ENCODE peak calls at places on chromosomes 4 and X, in four cellular contexts. One of them, this sample, is unnamed.
A peak's percentile ranks its signal among the peaks of the same experiment; 100 is the strongest.

GRCh38 chrX:52422884-52423283 is 54.1 kb downstream of the XAGE2 start:
- DNase-seq in AG09319: no peak
- DNase-seq in NB4: no peak
- DNase-seq in GM10248: no peak
- DNase-seq in this sample: no peak

GRCh38 chr4:144591401-144591800 is 54.6 kb upstream of the HHIP start:
- DNase-seq in AG09319: peak; percentile 18
- DNase-seq in NB4: no peak
- DNase-seq in GM10248: no peak
- DNase-seq in this sample: no peak

GRCh38 chr4:16573181-16573580 is 325.3 kb downstream of the LDB2 start:
- DNase-seq in AG09319: no peak
- DNase-seq in NB4: no peak
- DNase-seq in GM10248: no peak
- DNase-seq in this sample: no peak

GRCh38 chr4:148487181-148487580 is 45.0 kb upstream of the NR3C2 start:
- DNase-seq in AG09319: no peak
- DNase-seq in NB4: no peak
- DNase-seq in GM10248: no peak
- DNase-seq in this sample: no peak

GRCh38 chr4:133355636-133356035 is 206.5 kb downstream of the PCDH10 start:
- DNase-seq in AG09319: no peak
- DNase-seq in NB4: no peak
- DNase-seq in GM10248: no peak
- DNase-seq in this sample: no peak

GRCh38 chr4:8278421-8279287 is 9.1 kb downstream of the HTRA3 start:
- DNase-seq in AG09319: peak; percentile 67
- DNase-seq in NB4: peak; percentile 91
- DNase-seq in GM10248: no peak
- DNase-seq in this sample: no peak

GRCh38 chrX:120797201-120797938 is 78.3 kb downstream of the CT47B1 start:
- DNase-seq in AG09319: no peak
- DNase-seq in NB4: no peak
- DNase-seq in GM10248: no peak
- DNase-seq in this sample: no peak

GRCh38 chr4:121053601-121054143 is 18.7 kb downstream of the NDNF start:
- DNase-seq in AG09319: no peak
- DNase-seq in NB4: no peak
- DNase-seq in GM10248: no peak
- DNase-seq in this sample: no peak

GRCh38 chr4:125011646-125012045 is 299.1 kb upstream of the ANKRD50 start:
- DNase-seq in AG09319: no peak
- DNase-seq in NB4: no peak
- DNase-seq in GM10248: no peak
- DNase-seq in this sample: no peak

GRCh38 chr4:5973033-5973432 is 45.2 kb downstream of the C4orf50 start:
- DNase-seq in AG09319: no peak
- DNase-seq in NB4: no peak
- DNase-seq in GM10248: no peak
- DNase-seq in this sample: no peak

GRCh38 chr4:52838729-52839722 is 23.1 kb upstream of the RASL11B start:
- DNase-seq in AG09319: no peak
- DNase-seq in NB4: no peak
- DNase-seq in GM10248: no peak
- DNase-seq in this sample: no peak

GRCh38 chr4:4890574-4891260 is 31.3 kb downstream of the MSX1 start:
- DNase-seq in AG09319: no peak
- DNase-seq in NB4: no peak
- DNase-seq in GM10248: no peak
- DNase-seq in this sample: no peak

GRCh38 chr4:72360075-72360474 is 208.9 kb downstream of the ADAMTS3 start:
- DNase-seq in AG09319: no peak
- DNase-seq in NB4: no peak
- DNase-seq in GM10248: no peak
- DNase-seq in this sample: no peak

GRCh38 chr4:125397226-125397625 is 82.5 kb downstream of the FAT4 start:
- DNase-seq in AG09319: no peak
- DNase-seq in NB4: no peak
- DNase-seq in GM10248: no peak
- DNase-seq in this sample: no peak

GRCh38 chrX:131783555-131784338 is 239.4 kb upstream of the STK26 start:
- DNase-seq in AG09319: peak; percentile 77
- DNase-seq in NB4: no peak
- DNase-seq in GM10248: no peak
- DNase-seq in this sample: no peak
- TF ChIP-seq CTCF in AG09319: peak; percentile 45
- TF ChIP-seq CTCF in NB4: no peak
- TF ChIP-seq CTCF in GM10248: no peak
- TF ChIP-seq CTCF in this sample: no peak

GRCh38 chr4:159169414-159169813 is 66.5 kb downstream of the RAPGEF2 start:
- DNase-seq in AG09319: no peak
- DNase-seq in NB4: no peak
- DNase-seq in GM10248: no peak
- DNase-seq in this sample: no peak
- TF ChIP-seq CTCF in AG09319: no peak
- TF ChIP-seq CTCF in NB4: no peak
- TF ChIP-seq CTCF in GM10248: no peak
- TF ChIP-seq CTCF in this sample: no peak

GRCh38 chr4:80335554-80336358 is at the start of gene CFAP299:
- DNase-seq in AG09319: peak; percentile 66
- DNase-seq in NB4: peak; percentile 90
- DNase-seq in GM10248: peak; percentile 73
- DNase-seq in this sample: peak; percentile 32
- TF ChIP-seq CTCF in AG09319: peak; percentile 66
- TF ChIP-seq CTCF in NB4: peak; percentile 45
- TF ChIP-seq CTCF in GM10248: peak; percentile 27
- TF ChIP-seq CTCF in this sample: no peak

GRCh38 chr4:151935411-151935810 is 174.6 kb upstream of the GATB start:
- DNase-seq in AG09319: no peak
- DNase-seq in NB4: no peak
- DNase-seq in GM10248: no peak
- DNase-seq in this sample: no peak

GRCh38 chr4:151940290-151940689 is 179.5 kb upstream of the GATB start:
- DNase-seq in AG09319: no peak
- DNase-seq in NB4: no peak
- DNase-seq in GM10248: no peak
- DNase-seq in this sample: no peak

GRCh38 chr4:151940926-151941617 is 180.3 kb upstream of the GATB start:
- DNase-seq in AG09319: no peak
- DNase-seq in NB4: peak; percentile 75
- DNase-seq in GM10248: no peak
- DNase-seq in this sample: no peak

GRCh38 chr4:151942971-151943370 is 182.2 kb upstream of the GATB start:
- DNase-seq in AG09319: no peak
- DNase-seq in NB4: no peak
- DNase-seq in GM10248: no peak
- DNase-seq in this sample: no peak

GRCh38 chr4:151939670-151940069 is 178.9 kb upstream of the GATB start:
- DNase-seq in AG09319: no peak
- DNase-seq in NB4: no peak
- DNase-seq in GM10248: no peak
- DNase-seq in this sample: no peak
- TF ChIP-seq CTCF in AG09319: no peak
- TF ChIP-seq CTCF in NB4: no peak
- TF ChIP-seq CTCF in GM10248: no peak
- TF ChIP-seq CTCF in this sample: no peak

DNA sequence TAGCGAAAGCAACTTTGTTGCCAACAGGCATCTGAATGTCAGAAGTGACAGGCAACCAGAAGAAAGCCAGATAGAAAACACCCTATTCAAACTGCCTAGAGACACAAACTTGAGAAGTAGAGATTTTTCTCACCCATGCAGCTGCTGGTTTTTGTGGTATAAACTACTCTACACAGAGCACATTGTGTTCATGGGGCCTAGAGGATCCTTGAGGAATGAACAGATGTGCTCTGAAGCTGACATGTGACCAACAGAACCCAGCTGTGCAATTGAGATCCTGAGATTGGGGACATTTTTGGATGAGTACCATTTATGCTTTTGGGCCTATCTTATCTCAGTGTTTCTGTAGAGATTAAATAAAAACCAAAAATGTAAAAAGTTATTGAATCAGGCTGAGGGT is 63.6 kb upstream of the NRK start:
- DNase-seq in AG09319: no peak
- DNase-seq in NB4: no peak
- DNase-seq in GM10248: no peak
- DNase-seq in this sample: no peak
- TF ChIP-seq CTCF in AG09319: no peak
- TF ChIP-seq CTCF in NB4: no peak
- TF ChIP-seq CTCF in GM10248: no peak
- TF ChIP-seq CTCF in this sample: no peak

DNA sequence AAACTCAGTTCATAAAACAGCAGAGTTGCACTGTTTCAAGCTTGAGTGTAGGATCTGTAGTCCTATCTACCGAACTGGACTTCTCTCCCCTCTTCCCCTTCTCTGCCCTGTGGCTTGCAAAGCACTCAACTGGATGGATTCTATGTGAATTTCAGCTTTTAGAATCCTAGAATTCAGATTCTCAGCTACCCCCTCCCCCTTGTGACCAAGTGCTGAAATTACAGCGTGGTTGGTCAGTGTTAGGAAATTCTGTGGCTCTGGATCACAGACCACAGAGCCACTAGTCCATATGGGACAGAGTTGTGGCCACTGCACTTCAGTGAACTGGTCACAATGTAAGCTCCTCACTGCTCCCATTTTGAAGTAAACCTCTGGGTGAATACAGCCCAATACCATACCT is 64.6 kb upstream of the TRPC5 start:
- DNase-seq in AG09319: no peak
- DNase-seq in NB4: peak; percentile 32
- DNase-seq in GM10248: no peak
- DNase-seq in this sample: no peak
- TF ChIP-seq CTCF in AG09319: peak; percentile 41
- TF ChIP-seq CTCF in NB4: peak; percentile 44
- TF ChIP-seq CTCF in GM10248: peak; percentile 29
- TF ChIP-seq CTCF in this sample: no peak

GRCh38 chr4:109683621-109684253 is 19.5 kb downstream of the CASP6 start:
- DNase-seq in AG09319: no peak
- DNase-seq in NB4: no peak
- DNase-seq in GM10248: no peak
- DNase-seq in this sample: no peak
- TF ChIP-seq CTCF in AG09319: no peak
- TF ChIP-seq CTCF in NB4: no peak
- TF ChIP-seq CTCF in GM10248: no peak
- TF ChIP-seq CTCF in this sample: no peak

GRCh38 chr4:153179100-153179499 is 25.1 kb upstream of the TRIM2 start:
- DNase-seq in AG09319: no peak
- DNase-seq in NB4: no peak
- DNase-seq in GM10248: no peak
- DNase-seq in this sample: no peak

GRCh38 chr4:153170407-153170806 is 33.8 kb upstream of the TRIM2 start:
- DNase-seq in AG09319: no peak
- DNase-seq in NB4: no peak
- DNase-seq in GM10248: no peak
- DNase-seq in this sample: no peak

GRCh38 chr4:153177841-153178240 is 26.4 kb upstream of the TRIM2 start:
- DNase-seq in AG09319: no peak
- DNase-seq in NB4: no peak
- DNase-seq in GM10248: no peak
- DNase-seq in this sample: no peak

GRCh38 chr4:153176938-153177337 is 27.3 kb upstream of the TRIM2 start:
- DNase-seq in AG09319: no peak
- DNase-seq in NB4: no peak
- DNase-seq in GM10248: no peak
- DNase-seq in this sample: no peak

DNA sequence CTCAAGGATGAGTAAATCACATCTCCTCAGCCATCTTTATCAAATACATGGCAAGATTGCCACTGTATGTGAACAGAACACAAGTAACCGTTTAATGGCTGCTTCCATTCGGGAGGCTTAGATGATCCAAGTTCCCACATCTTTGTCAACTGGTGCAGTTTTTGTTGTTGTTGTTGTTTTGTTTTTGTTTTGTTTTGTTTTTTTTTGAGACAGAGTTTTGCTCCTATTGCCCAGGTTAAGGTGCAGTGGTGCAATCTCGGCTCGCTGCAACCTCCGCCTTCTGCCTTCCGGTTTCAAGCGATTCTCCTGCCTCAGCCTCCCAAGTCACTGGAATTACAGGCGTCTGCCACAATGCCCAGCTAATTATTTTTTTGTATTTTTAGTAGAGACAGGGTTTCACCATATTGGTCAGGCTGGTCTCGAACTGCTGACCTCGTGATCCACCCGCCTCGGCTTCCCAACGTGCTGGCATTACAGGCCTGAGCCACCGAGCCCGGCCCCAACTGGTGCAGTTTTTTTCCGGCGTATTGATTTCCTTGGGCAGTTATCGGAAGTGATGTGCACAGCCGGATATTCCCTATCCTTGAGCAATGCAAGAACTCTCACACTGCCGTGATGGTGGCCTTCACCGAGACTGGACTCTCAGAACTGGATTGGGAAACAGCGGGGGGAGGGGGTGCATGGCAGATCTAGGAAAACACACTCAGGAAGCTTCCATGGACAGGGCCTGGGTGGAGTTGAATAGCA is 29.2 kb upstream of the TRIM2 start:
- DNase-seq in AG09319: no peak
- DNase-seq in NB4: no peak
- DNase-seq in GM10248: no peak
- DNase-seq in this sample: no peak
- TF ChIP-seq CTCF in AG09319: no peak
- TF ChIP-seq CTCF in NB4: no peak
- TF ChIP-seq CTCF in GM10248: no peak
- TF ChIP-seq CTCF in this sample: no peak

DNA sequence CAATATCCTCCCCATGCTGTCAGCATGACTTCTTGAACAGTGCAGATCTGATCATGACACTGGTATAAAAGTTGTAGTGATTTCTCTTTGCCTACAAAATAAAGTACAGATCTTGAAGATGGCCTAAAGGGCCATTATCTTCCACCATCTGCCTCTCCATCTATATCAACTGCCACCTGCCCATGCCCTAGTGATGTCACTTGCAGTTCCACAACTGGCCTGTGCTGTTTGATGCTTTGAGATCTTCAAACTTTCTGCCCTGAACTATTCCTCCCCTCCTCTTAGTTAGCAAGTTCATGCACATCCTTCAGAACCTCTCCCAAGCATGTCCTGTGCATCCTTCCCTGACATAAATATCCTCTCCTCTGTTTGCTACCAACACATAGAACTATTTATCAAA is 217.0 kb downstream of the SOWAHB start:
- DNase-seq in AG09319: no peak
- DNase-seq in NB4: no peak
- DNase-seq in GM10248: no peak
- DNase-seq in this sample: no peak
- TF ChIP-seq CTCF in AG09319: no peak
- TF ChIP-seq CTCF in NB4: no peak
- TF ChIP-seq CTCF in GM10248: no peak
- TF ChIP-seq CTCF in this sample: no peak